ENCODE peak calls at places on chromosomes 12 and 14, in six cellular contexts. T is kidney, Y is HT-29, K is aorta, M is A673, U is AG20443. A is an unnamed sample.

GRCh38 chr14:19828314-19828713 is 24.7 kb downstream of the OR4N2 start:
- DNase-seq in T (no peak), Y (no peak), K (no peak), M (no peak), U (no peak), A (no peak)

GRCh38 chr14:103070971-103071542 is 13.0 kb upstream of the LBHD2 start:
- DNase-seq in T (peak), Y (no peak), K (no peak), M (no peak), U (no peak), A (peak)

GRCh38 chr12:62328296-62328921 is 68.2 kb downstream of the USP15 start:
- DNase-seq in T (no peak), Y (no peak), K (no peak), M (no peak), U (no peak), A (no peak)

GRCh38 chr12:120825337-120825736 is 78.8 kb downstream of the SPPL3 start:
- DNase-seq in T (no peak), Y (no peak), K (no peak), M (no peak), U (no peak), A (no peak)

GRCh38 chr12:10268037-10268436 is 39.6 kb upstream of the KLRD1 start:
- DNase-seq in T (no peak), Y (no peak), K (no peak), M (no peak), U (no peak), A (no peak)

GRCh38 chr12:71938728-71939385 is at the start of gene TPH2:
- DNase-seq in T (peak), Y (peak), K (peak), M (peak), U (peak), A (peak)

GRCh38 chr12:40577834-40578233 is 114.4 kb upstream of the CNTN1 start:
- DNase-seq in T (no peak), Y (no peak), K (no peak), M (no peak), U (no peak), A (no peak)

GRCh38 chr12:4134833-4135597 is 138.5 kb upstream of the CCND2 start:
- DNase-seq in T (no peak), Y (no peak), K (no peak), M (no peak), U (no peak), A (no peak)

GRCh38 chr12:126139355-126139754 is 1074.1 kb downstream of the AACS start:
- DNase-seq in T (no peak), Y (no peak), K (no peak), M (no peak), U (no peak), A (no peak)

GRCh38 chr12:111775205-111776193 is 8.8 kb downstream of the ALDH2 start:
- DNase-seq in T (peak), Y (peak), K (peak), M (no peak), U (no peak), A (peak)